ENCODE peak calls at places on chromosome 21, in four cellular contexts. One of them, this sample, is unnamed.

GRCh38 chr21:45129231-45129923 is 55.0 kb downstream of the ADARB1 start:
- DNase-seq in dorsolateral prefrontal cortex: no peak
- DNase-seq in CD8-positive, alpha-beta T cell: no peak
- DNase-seq in mammary epithelial cell: peak
- DNase-seq in this sample: no peak

GRCh38 chr21:15744926-15745325 is 15.1 kb downstream of the USP25 start:
- DNase-seq in dorsolateral prefrontal cortex: no peak
- DNase-seq in mammary epithelial cell: no peak
- DNase-seq in CD8-positive, alpha-beta T cell: no peak
- DNase-seq in this sample: no peak

GRCh38 chr21:43645414-43645891 is 13.8 kb downstream of the HSF2BP start:
- DNase-seq in mammary epithelial cell: peak
- DNase-seq in CD8-positive, alpha-beta T cell: peak
- DNase-seq in dorsolateral prefrontal cortex: no peak
- DNase-seq in this sample: no peak

GRCh38 chr21:44701541-44701940 is 4.6 kb downstream of the KRTAP10-12 start:
- DNase-seq in CD8-positive, alpha-beta T cell: no peak
- DNase-seq in dorsolateral prefrontal cortex: no peak
- DNase-seq in mammary epithelial cell: no peak
- DNase-seq in this sample: no peak

GRCh38 chr21:39340687-39341086 is 8.2 kb downstream of the HMGN1 start:
- DNase-seq in CD8-positive, alpha-beta T cell: no peak
- DNase-seq in mammary epithelial cell: no peak
- DNase-seq in dorsolateral prefrontal cortex: no peak
- DNase-seq in this sample: no peak

GRCh38 chr21:31700040-31700439 is 31.9 kb downstream of the SCAF4 start:
- DNase-seq in dorsolateral prefrontal cortex: no peak
- DNase-seq in CD8-positive, alpha-beta T cell: no peak
- DNase-seq in mammary epithelial cell: no peak
- DNase-seq in this sample: no peak

GRCh38 chr21:28111151-28111619 is 881.5 kb downstream of the LTN1 start:
- DNase-seq in dorsolateral prefrontal cortex: no peak
- DNase-seq in mammary epithelial cell: no peak
- DNase-seq in CD8-positive, alpha-beta T cell: no peak
- DNase-seq in this sample: no peak

GRCh38 chr21:43287974-43288755 is 119.4 kb downstream of the CRYAA start:
- DNase-seq in mammary epithelial cell: no peak
- DNase-seq in dorsolateral prefrontal cortex: no peak
- DNase-seq in CD8-positive, alpha-beta T cell: no peak
- DNase-seq in this sample: no peak

GRCh38 chr21:35026617-35027557 is 22.2 kb downstream of the RUNX1 start:
- DNase-seq in mammary epithelial cell: no peak
- DNase-seq in CD8-positive, alpha-beta T cell: peak
- DNase-seq in dorsolateral prefrontal cortex: no peak
- DNase-seq in this sample: no peak

GRCh38 chr21:17585875-17586450 is 26.7 kb downstream of the BTG3 start:
- DNase-seq in dorsolateral prefrontal cortex: no peak
- DNase-seq in CD8-positive, alpha-beta T cell: peak
- DNase-seq in mammary epithelial cell: peak
- DNase-seq in this sample: no peak

GRCh38 chr21:22791986-22792560 is 1793.9 kb downstream of the NCAM2 start:
- DNase-seq in dorsolateral prefrontal cortex: no peak
- DNase-seq in mammary epithelial cell: no peak
- DNase-seq in CD8-positive, alpha-beta T cell: peak
- DNase-seq in this sample: no peak

GRCh38 chr21:15277498-15277897 is 212.7 kb upstream of the NRIP1 start:
- DNase-seq in CD8-positive, alpha-beta T cell: no peak
- DNase-seq in mammary epithelial cell: no peak
- DNase-seq in dorsolateral prefrontal cortex: no peak
- DNase-seq in this sample: no peak

GRCh38 chr21:21341041-21341440 is 342.8 kb downstream of the NCAM2 start:
- DNase-seq in dorsolateral prefrontal cortex: no peak
- DNase-seq in mammary epithelial cell: no peak
- DNase-seq in CD8-positive, alpha-beta T cell: no peak
- DNase-seq in this sample: no peak

GRCh38 chr21:14076143-14076806 is 134.5 kb downstream of the LIPI start:
- DNase-seq in mammary epithelial cell: no peak
- DNase-seq in dorsolateral prefrontal cortex: no peak
- DNase-seq in CD8-positive, alpha-beta T cell: no peak
- DNase-seq in this sample: no peak

GRCh38 chr21:40245021-40245420 is 377.8 kb downstream of the PCP4 start:
- DNase-seq in CD8-positive, alpha-beta T cell: no peak
- DNase-seq in dorsolateral prefrontal cortex: no peak
- DNase-seq in mammary epithelial cell: no peak
- DNase-seq in this sample: no peak

GRCh38 chr21:35046223-35046690 is 2.8 kb downstream of the RUNX1 start:
- DNase-seq in CD8-positive, alpha-beta T cell: no peak
- DNase-seq in mammary epithelial cell: no peak
- DNase-seq in dorsolateral prefrontal cortex: no peak
- DNase-seq in this sample: no peak

DNA sequence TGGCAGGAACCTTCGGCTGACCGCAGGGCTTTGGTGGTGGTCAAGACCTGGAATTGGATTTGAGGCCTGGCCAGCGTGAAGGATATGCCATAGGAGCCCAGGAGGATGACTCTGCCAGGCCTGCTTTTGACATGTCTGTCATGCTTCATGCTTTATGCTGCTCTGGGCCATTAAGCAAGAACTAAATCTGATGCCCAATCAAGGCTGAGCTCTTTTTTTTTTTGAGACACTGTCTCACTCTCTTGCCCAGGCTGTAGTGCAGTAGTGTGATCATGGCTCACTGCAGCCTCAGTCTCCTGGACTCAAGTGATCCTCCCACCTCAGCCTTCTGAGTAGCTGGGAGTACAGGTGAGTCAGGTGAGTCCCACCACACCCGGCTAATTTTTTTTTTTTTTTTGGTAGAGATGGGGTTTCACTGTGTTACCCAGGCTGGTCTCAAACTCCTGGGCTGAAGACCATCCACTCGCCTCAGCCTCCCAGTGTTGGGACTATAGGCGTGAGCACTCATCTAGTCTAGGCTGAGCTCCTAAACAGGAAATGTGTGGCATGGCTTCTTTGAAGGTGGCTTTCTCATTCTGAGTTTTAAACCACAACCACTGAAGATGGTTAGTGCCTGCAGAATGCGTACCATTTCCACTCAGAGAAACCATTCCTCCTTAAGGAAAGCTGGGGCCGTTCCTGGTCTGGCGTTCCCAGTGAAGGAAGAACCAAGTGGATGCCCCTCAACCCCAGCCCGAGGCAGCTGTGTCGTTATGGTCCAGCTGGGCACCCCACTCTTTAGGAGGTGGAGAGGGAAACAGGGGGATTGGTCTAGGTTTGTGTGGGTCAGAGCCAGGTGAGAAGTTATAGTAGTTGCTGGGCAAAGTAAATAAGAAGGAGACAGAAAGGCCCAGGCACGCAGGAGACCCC is 34.2 kb upstream of the ATP5PO start:
- DNase-seq in mammary epithelial cell: no peak
- DNase-seq in CD8-positive, alpha-beta T cell: peak
- DNase-seq in dorsolateral prefrontal cortex: no peak
- DNase-seq in this sample: no peak
- H3K27ac ChIP-seq in mammary epithelial cell: no peak
- H3K27ac ChIP-seq in CD8-positive, alpha-beta T cell: peak
- H3K27ac ChIP-seq in dorsolateral prefrontal cortex: peak
- H3K27ac ChIP-seq in this sample: no peak

DNA sequence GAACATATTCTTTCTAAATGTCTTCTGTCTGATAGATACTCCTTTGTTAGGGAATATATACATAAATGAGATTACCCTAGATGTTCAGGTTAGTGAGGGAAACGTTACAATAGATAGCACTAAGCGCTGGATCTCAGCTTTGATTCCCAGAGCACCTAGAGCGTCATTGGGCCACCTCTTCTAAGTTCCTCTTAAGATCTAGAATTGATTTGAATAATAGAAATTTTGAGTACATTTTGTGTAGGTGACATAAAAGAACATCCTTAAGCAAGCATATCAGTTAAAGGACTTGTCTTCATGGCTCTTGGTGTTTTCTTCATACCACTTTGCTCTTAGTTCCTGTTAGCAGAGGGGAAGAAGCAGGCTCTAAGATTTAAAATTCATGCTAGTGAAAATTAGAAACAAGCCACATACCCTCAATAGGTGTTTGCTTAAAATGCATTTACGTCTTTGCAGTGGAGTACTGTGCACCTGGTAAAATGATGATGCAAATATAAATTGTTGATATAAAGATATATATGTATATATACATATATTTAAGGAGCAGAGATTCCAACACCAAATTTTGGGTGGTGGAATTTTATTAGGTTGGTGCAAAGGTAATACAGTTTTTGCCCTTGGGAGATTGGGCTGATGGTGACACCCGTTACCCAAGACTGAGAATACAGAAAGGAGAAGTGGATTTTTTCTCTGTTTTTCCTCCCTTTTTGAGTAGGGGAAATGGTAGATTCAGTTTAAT is 47.1 kb downstream of the DYRK1A start:
- DNase-seq in dorsolateral prefrontal cortex: no peak
- DNase-seq in mammary epithelial cell: no peak
- DNase-seq in CD8-positive, alpha-beta T cell: no peak
- DNase-seq in this sample: no peak
- H3K27ac ChIP-seq in dorsolateral prefrontal cortex: no peak
- H3K27ac ChIP-seq in mammary epithelial cell: no peak
- H3K27ac ChIP-seq in CD8-positive, alpha-beta T cell: no peak
- H3K27ac ChIP-seq in this sample: no peak

GRCh38 chr21:46146856-46147255 is 8.5 kb downstream of the FTCD start:
- DNase-seq in mammary epithelial cell: no peak
- DNase-seq in dorsolateral prefrontal cortex: no peak
- DNase-seq in CD8-positive, alpha-beta T cell: no peak
- DNase-seq in this sample: no peak
- H3K27ac ChIP-seq in mammary epithelial cell: no peak
- H3K27ac ChIP-seq in dorsolateral prefrontal cortex: peak
- H3K27ac ChIP-seq in CD8-positive, alpha-beta T cell: no peak
- H3K27ac ChIP-seq in this sample: no peak

GRCh38 chr21:41504030-41504429 is 3.9 kb downstream of the TMPRSS2 start:
- DNase-seq in mammary epithelial cell: no peak
- DNase-seq in CD8-positive, alpha-beta T cell: no peak
- DNase-seq in dorsolateral prefrontal cortex: no peak
- DNase-seq in this sample: no peak
- H3K27ac ChIP-seq in mammary epithelial cell: no peak
- H3K27ac ChIP-seq in CD8-positive, alpha-beta T cell: no peak
- H3K27ac ChIP-seq in dorsolateral prefrontal cortex: no peak
- H3K27ac ChIP-seq in this sample: no peak

DNA sequence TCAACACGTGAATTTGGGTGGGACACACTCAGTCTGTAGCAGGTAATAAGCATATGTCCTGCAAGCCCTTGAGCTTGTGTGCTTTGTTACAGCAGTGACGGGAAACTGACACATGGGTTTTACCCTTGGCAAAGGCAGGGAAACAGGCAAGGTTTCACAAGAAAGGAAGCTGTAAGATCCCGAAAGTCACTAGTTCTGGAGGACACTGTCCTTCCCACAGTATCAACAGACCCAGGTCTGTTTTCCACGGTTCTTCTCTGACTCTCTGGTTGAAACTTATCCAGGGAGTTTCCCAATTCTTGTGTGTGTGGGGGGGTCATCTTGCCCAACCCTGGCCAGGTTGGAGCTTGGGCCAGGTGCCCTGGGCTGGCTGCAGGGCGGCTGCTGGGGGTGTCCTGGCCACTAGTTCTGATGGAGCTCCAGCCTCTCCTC is 29.3 kb upstream of the ZBTB21 start:
- DNase-seq in dorsolateral prefrontal cortex: no peak
- DNase-seq in mammary epithelial cell: peak
- DNase-seq in CD8-positive, alpha-beta T cell: no peak
- DNase-seq in this sample: no peak
- H3K27ac ChIP-seq in dorsolateral prefrontal cortex: no peak
- H3K27ac ChIP-seq in mammary epithelial cell: peak
- H3K27ac ChIP-seq in CD8-positive, alpha-beta T cell: no peak
- H3K27ac ChIP-seq in this sample: peak

GRCh38 chr21:29148535-29148934 is 18.1 kb downstream of the MAP3K7CL start:
- DNase-seq in mammary epithelial cell: peak
- DNase-seq in dorsolateral prefrontal cortex: no peak
- DNase-seq in CD8-positive, alpha-beta T cell: no peak
- DNase-seq in this sample: peak

GRCh38 chr21:29145837-29146453 is 15.5 kb downstream of the MAP3K7CL start:
- DNase-seq in dorsolateral prefrontal cortex: no peak
- DNase-seq in CD8-positive, alpha-beta T cell: no peak
- DNase-seq in mammary epithelial cell: peak
- DNase-seq in this sample: peak

GRCh38 chr21:29146726-29147125 is 16.3 kb downstream of the MAP3K7CL start:
- DNase-seq in CD8-positive, alpha-beta T cell: no peak
- DNase-seq in dorsolateral prefrontal cortex: no peak
- DNase-seq in mammary epithelial cell: no peak
- DNase-seq in this sample: no peak

GRCh38 chr21:29145354-29145782 is 14.9 kb downstream of the MAP3K7CL start:
- DNase-seq in mammary epithelial cell: peak
- DNase-seq in dorsolateral prefrontal cortex: peak
- DNase-seq in CD8-positive, alpha-beta T cell: no peak
- DNase-seq in this sample: peak

DNA sequence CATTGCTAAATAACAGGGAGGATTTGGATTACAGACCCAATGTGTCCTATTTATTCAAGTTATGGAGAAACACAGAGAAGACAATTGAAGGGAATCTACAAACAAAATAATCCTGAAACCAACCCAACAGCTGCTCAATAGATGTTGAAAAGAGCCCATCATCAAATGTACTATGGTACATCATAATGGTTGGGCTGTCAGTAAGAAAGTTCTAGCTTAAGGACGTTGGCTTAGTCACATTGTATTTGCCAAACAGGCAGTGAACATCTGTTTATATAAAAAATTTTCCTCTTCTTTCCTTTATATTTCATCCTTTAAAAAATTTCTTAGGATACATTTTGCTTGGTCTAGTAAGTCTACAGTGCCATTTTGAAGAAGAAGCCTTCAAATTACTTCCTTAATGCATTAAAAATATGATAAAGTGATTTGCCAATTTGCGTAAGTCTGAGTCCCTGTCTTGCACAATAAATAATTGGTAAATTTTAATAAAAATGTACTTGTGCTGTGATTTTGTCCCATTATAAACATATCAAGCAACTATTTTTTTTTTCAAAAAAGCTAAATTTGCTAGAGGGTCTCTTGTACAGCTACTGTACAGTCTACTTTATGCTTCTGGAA is 14.4 kb downstream of the MAP3K7CL start:
- DNase-seq in CD8-positive, alpha-beta T cell: no peak
- DNase-seq in dorsolateral prefrontal cortex: no peak
- DNase-seq in mammary epithelial cell: peak
- DNase-seq in this sample: no peak
- H3K27ac ChIP-seq in CD8-positive, alpha-beta T cell: no peak
- H3K27ac ChIP-seq in dorsolateral prefrontal cortex: no peak
- H3K27ac ChIP-seq in mammary epithelial cell: peak
- H3K27ac ChIP-seq in this sample: peak

DNA sequence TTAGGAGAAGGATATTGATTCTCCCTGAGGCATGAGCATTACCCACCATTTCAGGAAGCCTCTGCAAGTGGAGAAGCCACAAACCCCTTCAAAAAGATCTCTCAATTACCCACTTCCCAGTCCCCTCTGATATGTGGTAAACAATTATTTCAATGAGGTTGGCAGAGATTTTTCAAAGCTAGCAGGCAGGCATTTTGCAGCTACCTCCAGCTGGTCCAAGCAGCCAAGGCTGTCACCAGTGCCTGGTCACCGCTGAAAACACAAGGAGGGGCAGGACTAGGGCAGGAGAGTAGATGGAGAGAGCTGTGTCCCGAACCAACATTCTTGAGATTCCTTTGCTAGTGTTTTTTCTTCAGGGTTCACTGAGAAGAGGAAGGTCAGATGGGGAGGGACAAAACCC is 22.5 kb downstream of the APP start:
- DNase-seq in CD8-positive, alpha-beta T cell: no peak
- DNase-seq in dorsolateral prefrontal cortex: no peak
- DNase-seq in mammary epithelial cell: no peak
- DNase-seq in this sample: no peak
- H3K27ac ChIP-seq in CD8-positive, alpha-beta T cell: no peak
- H3K27ac ChIP-seq in dorsolateral prefrontal cortex: peak
- H3K27ac ChIP-seq in mammary epithelial cell: no peak
- H3K27ac ChIP-seq in this sample: peak

GRCh38 chr21:38267991-38268858 is 11.4 kb downstream of the KCNJ15 start:
- DNase-seq in mammary epithelial cell: peak
- DNase-seq in dorsolateral prefrontal cortex: no peak
- DNase-seq in CD8-positive, alpha-beta T cell: no peak
- DNase-seq in this sample: peak
- H3K27ac ChIP-seq in mammary epithelial cell: peak
- H3K27ac ChIP-seq in dorsolateral prefrontal cortex: no peak
- H3K27ac ChIP-seq in CD8-positive, alpha-beta T cell: no peak
- H3K27ac ChIP-seq in this sample: peak

This sample was measured in epithelial cell of prostate.